ENCODE peak calls at places on chromosomes 1 and 21, in ten cellular contexts. F, L, K, U, V, T, G, O, P and Q are unnamed samples.

GRCh38 chr1:179745131-179745611 is 2.1 kb downstream of the FAM163A start:
- DNase-seq in U (no peak), K (no peak), P (no peak), T (no peak), L (no peak), O (peak; percentile 15), F (no peak), V (no peak), G (no peak), Q (no peak)

GRCh38 chr21:31594279-31594678 is 65.2 kb upstream of the SOD1 start:
- DNase-seq in T (no peak), V (no peak), K (no peak), P (no peak), U (no peak), G (no peak), O (no peak), L (no peak), F (no peak), Q (no peak)

GRCh38 chr1:81921851-81922462 is 121.2 kb downstream of the ADGRL2 start:
- DNase-seq in T (no peak), V (no peak), K (no peak), L (no peak), U (no peak), O (no peak), P (no peak), F (no peak), G (no peak), Q (no peak)

GRCh38 chr1:213050745-213051126 is 305 bp upstream of the RPS6KC1 start:
- DNase-seq in K (no peak), G (no peak), V (no peak), L (no peak), F (no peak), O (no peak), U (no peak), P (no peak), T (no peak), Q (no peak)

GRCh38 chr1:26949926-26950319 is 10.3 kb downstream of the KDF1 start:
- DNase-seq in F (no peak), L (no peak), G (no peak), U (no peak), K (no peak), V (peak; percentile 26), T (no peak), P (no peak), O (no peak), Q (peak; percentile 18)

GRCh38 chr1:15352122-15352957 is 57.3 kb upstream of the EFHD2 start:
- DNase-seq in T (no peak), U (peak; percentile 96), F (peak; percentile 99), V (peak; percentile 99), K (peak; percentile 25), O (peak; percentile 54), P (no peak), G (peak; percentile 80), L (no peak), Q (peak; percentile 94)

GRCh38 chr1:2826316-2826715 is 24.8 kb upstream of the TTC34 start:
- DNase-seq in O (no peak), G (no peak), P (no peak), V (no peak), T (no peak), K (no peak), F (no peak), L (no peak), U (no peak), Q (no peak)

GRCh38 chr1:11134352-11135266 is 34.9 kb upstream of the EXOSC10 start:
- DNase-seq in O (no peak), V (peak; percentile 94), G (no peak), T (no peak), K (no peak), L (no peak), P (no peak), F (peak; percentile 36), U (no peak), Q (no peak)

GRCh38 chr1:10741696-10742095 is 54.8 kb downstream of the CASZ1 start:
- DNase-seq in U (no peak), P (no peak), O (no peak), T (no peak), V (no peak), K (no peak), L (no peak), G (no peak), F (no peak), Q (no peak)

GRCh38 chr1:167529829-167530474 is 11.6 kb upstream of the CD247 start:
- DNase-seq in P (no peak), V (peak; percentile 34), U (no peak), T (no peak), F (no peak), G (no peak), O (no peak), K (no peak), L (no peak), Q (no peak)

GRCh38 chr1:231691618-231692259 is 65.1 kb downstream of the DISC1 start:
- DNase-seq in T (no peak), O (peak; percentile 84), U (peak; percentile 34), V (no peak), K (no peak), P (no peak), F (peak; percentile 18), L (no peak), G (peak; percentile 31), Q (no peak)

GRCh38 chr1:78153092-78153736 is 107.4 kb downstream of the GIPC2 start:
- DNase-seq in F (no peak), U (no peak), L (no peak), T (no peak), K (no peak), O (no peak), P (no peak), V (peak; percentile 34), G (no peak), Q (no peak)

GRCh38 chr1:100671604-100672003 is 47.9 kb upstream of the VCAM1 start:
- DNase-seq in F (no peak), O (no peak), K (no peak), G (no peak), U (no peak), P (no peak), L (no peak), T (no peak), V (peak; percentile 20), Q (no peak)

GRCh38 chr1:174999926-175000696 is at the start of gene CACYBP:
- DNase-seq in K (peak; percentile 36), V (peak; percentile 52), O (no peak), G (peak; percentile 29), T (no peak), F (peak; percentile 33), L (no peak), U (peak; percentile 21), P (no peak), Q (no peak)

GRCh38 chr21:45590726-45591618 is 48.7 kb upstream of the SLC19A1 start:
- DNase-seq in L (peak; percentile 39), G (no peak), V (no peak), O (no peak), K (peak; percentile 32), T (no peak), P (peak; percentile 68), F (no peak), U (no peak), Q (no peak)

GRCh38 chr21:29725025-29725736 is 214.6 kb downstream of the GRIK1 start:
- DNase-seq in K (no peak), G (peak; percentile 32), T (no peak), L (no peak), U (no peak), F (no peak), O (no peak), P (no peak), V (no peak), Q (no peak)

GRCh38 chr1:93723101-93723500 is 41.5 kb upstream of the BCAR3 start:
- DNase-seq in U (peak; percentile 38), V (peak; percentile 63), K (no peak), G (no peak), F (no peak), O (peak; percentile 29), L (no peak), T (no peak), P (no peak), Q (peak; percentile 60)

GRCh38 chr1:24491577-24492360 is 10.9 kb upstream of the RCAN3 start:
- DNase-seq in V (no peak), T (no peak), G (no peak), F (no peak), L (no peak), O (no peak), U (peak; percentile 3), K (no peak), P (peak; percentile 21), Q (no peak)

GRCh38 chr1:68495532-68495931 is 1.4 kb downstream of the DEPDC1 start:
- DNase-seq in V (peak; percentile 23), T (no peak), L (no peak), G (no peak), P (no peak), F (peak; percentile 56), U (no peak), O (no peak), K (no peak), Q (peak; percentile 71)

GRCh38 chr21:44761011-44761729 is 40.5 kb downstream of the UBE2G2 start:
- DNase-seq in F (no peak), L (no peak), V (no peak), T (no peak), K (peak; percentile 10), U (no peak), G (peak; percentile 44), O (peak; percentile 84), P (peak; percentile 13), Q (no peak)

GRCh38 chr1:84849312-84849711 is 43.7 kb downstream of the LPAR3 start:
- DNase-seq in O (no peak), G (no peak), U (no peak), P (no peak), V (no peak), F (no peak), L (no peak), T (no peak), K (no peak), Q (no peak)

GRCh38 chr1:152110365-152110859 is 4.8 kb downstream of the TCHH start:
- DNase-seq in L (no peak), P (peak; percentile 25), U (peak; percentile 67), T (no peak), K (no peak), V (no peak), G (no peak), O (peak; percentile 16), F (no peak), Q (peak; percentile 58)

GRCh38 chr21:34690041-34690792 is 21.4 kb downstream of the CLIC6 start:
- DNase-seq in K (no peak), T (no peak), F (peak; percentile 90), V (no peak), G (no peak), P (no peak), L (no peak), U (no peak), O (no peak), Q (peak; percentile 56)

GRCh38 chr1:228020686-228021525 is 14.1 kb downstream of the WNT3A start:
- DNase-seq in P (no peak), O (peak; percentile 14), F (no peak), G (no peak), L (no peak), U (no peak), K (no peak), T (no peak), V (no peak), Q (no peak)

GRCh38 chr1:91744973-91745648 is 140.8 kb downstream of the TGFBR3 start:
- DNase-seq in F (no peak), V (no peak), L (no peak), P (no peak), O (no peak), K (no peak), G (peak; percentile 75), U (no peak), T (no peak), Q (no peak)

GRCh38 chr1:236131916-236132315 is 10.4 kb upstream of the GPR137B start:
- DNase-seq in F (no peak), K (no peak), V (no peak), U (no peak), T (no peak), P (no peak), G (no peak), L (no peak), O (no peak), Q (no peak)

GRCh38 chr1:91830242-91831131 is 55.5 kb downstream of the TGFBR3 start:
- DNase-seq in F (no peak), O (no peak), P (no peak), L (no peak), V (peak; percentile 97), K (no peak), U (peak; percentile 80), T (no peak), G (peak; percentile 84), Q (peak; percentile 69)

GRCh38 chr1:12315126-12315525 is 85.3 kb downstream of the VPS13D start:
- DNase-seq in U (no peak), V (no peak), O (no peak), G (no peak), F (no peak), L (no peak), P (no peak), T (no peak), K (no peak), Q (no peak)